ENCODE peak calls at places on chromosomes 5 and 9, in five cellular contexts. C is mucosa of descending colon, X is IMR-90, G is right atrium auricular region, B is lung. H is an unnamed sample. For H3K36me3, the result is how much of the 10 kb centered on the place peaks cover.

GRCh38 chr9:84397151-84397728 is 56.7 kb upstream of the SLC28A3 start:
- DNase-seq in B (peak), G (peak), X (peak), C (peak), H (peak)

GRCh38 chr9:134624827-134625181 is 16.8 kb upstream of the COL5A1 start:
- DNase-seq in X (peak), G (no peak), B (no peak), C (no peak), H (no peak)

GRCh38 chr5:123037104-123037418 is 536 bp upstream of the PPIC start:
- DNase-seq in G (peak), C (no peak), X (no peak), B (no peak), H (no peak)

GRCh38 chr5:71883745-71884103 is 164.6 kb downstream of the CARTPT start:
- DNase-seq in C (no peak), G (no peak), X (no peak), B (no peak), H (no peak)

GRCh38 chr9:126206099-126206498 is 120.5 kb upstream of the MVB12B start:
- DNase-seq in B (no peak), C (no peak), G (no peak), X (no peak), H (no peak)

GRCh38 chr5:141714542-141715303 is 32.7 kb upstream of the ARAP3 start:
- DNase-seq in G (no peak), X (no peak), B (no peak), C (no peak), H (no peak)

GRCh38 chr5:81794246-81794645 is 43.3 kb upstream of the SSBP2 start:
- DNase-seq in C (no peak), B (no peak), X (peak), G (no peak), H (no peak)

GRCh38 chr9:124251605-124252366 is 6.0 kb upstream of the NEK6 start:
- DNase-seq in G (no peak), C (no peak), X (peak), B (no peak), H (no peak)

GRCh38 chr9:99030082-99030481 is 74.8 kb upstream of the TGFBR1 start:
- DNase-seq in B (no peak), G (peak), C (no peak), X (peak), H (no peak)

GRCh38 chr9:93052791-93053540 is 5.5 kb upstream of the SUSD3 start:
- DNase-seq in C (no peak), X (no peak), G (no peak), B (no peak), H (no peak)

GRCh38 chr9:126499005-126499910 is 114.5 kb upstream of the LMX1B start:
- DNase-seq in G (no peak), X (peak), C (peak), B (peak), H (no peak)

GRCh38 chr5:1139366-1139765 is 27.5 kb upstream of the SLC12A7 start:
- DNase-seq in G (no peak), X (no peak), B (no peak), C (no peak), H (no peak)

GRCh38 chr5:67346611-67347010 is 150.0 kb upstream of the CD180 start:
- DNase-seq in X (no peak), C (no peak), B (no peak), G (no peak), H (no peak)

GRCh38 chr9:33785914-33786313 is 9.4 kb upstream of the PRSS3 start:
- DNase-seq in X (peak), C (no peak), G (no peak), B (no peak), H (no peak)

GRCh38 chr5:94968507-94969095 is 316.3 kb downstream of the MCTP1 start:
- DNase-seq in G (no peak), B (no peak), C (no peak), X (peak), H (peak)

GRCh38 chr9:1207681-1208080 is 157.5 kb downstream of the DMRT2 start:
- DNase-seq in X (peak), G (no peak), B (no peak), C (no peak), H (no peak)

GRCh38 chr9:89878003-89878411 is 273.2 kb downstream of the GADD45G start:
- DNase-seq in X (no peak), G (peak), C (no peak), B (no peak), H (no peak)

GRCh38 chr9:132410642-132411041 is 631 bp downstream of the CFAP77 start:
- DNase-seq in C (peak), G (no peak), X (no peak), B (no peak), H (no peak)

GRCh38 chr5:84783003-84783402 is 398.3 kb upstream of the EDIL3 start:
- DNase-seq in C (no peak), X (no peak), B (no peak), G (no peak), H (no peak)

GRCh38 chr9:76654575-76654974 is 109.7 kb upstream of the PCA3 start:
- DNase-seq in B (no peak), G (no peak), C (no peak), X (peak), H (no peak)

GRCh38 chr5:79845448-79846197 is 145.4 kb downstream of the MTX3 start:
- DNase-seq in G (peak), X (peak), C (no peak), B (no peak), H (no peak)

GRCh38 chr5:172623313-172623980 is 17.6 kb upstream of the NEURL1B start:
- DNase-seq in X (no peak), G (no peak), C (no peak), B (no peak), H (no peak)

GRCh38 chr5:71748360-71748759 is 29.3 kb downstream of the CARTPT start:
- DNase-seq in C (peak), B (no peak), X (no peak), G (no peak), H (no peak)

GRCh38 chr9:36597412-36598178 is 24.9 kb downstream of the MELK start:
- DNase-seq in G (no peak), X (peak), B (no peak), C (no peak), H (no peak)

GRCh38 chr5:32027717-32028321 is 146.3 kb downstream of the GOLPH3 start:
- DNase-seq in X (peak), G (peak), B (peak), C (no peak), H (peak)

GRCh38 chr5:75660678-75661465 is 49.6 kb downstream of the ANKDD1B start:
- DNase-seq in G (no peak), B (no peak), C (no peak), X (no peak), H (no peak)

GRCh38 chr5:42949348-42950090 is 90.6 kb downstream of the ANXA2R start:
- DNase-seq in B (peak), X (peak), C (peak), G (peak), H (peak)

GRCh38 chr9:127370651-127371648 is 26.0 kb upstream of the SLC2A8 start:
- DNase-seq in G (peak), X (no peak), B (no peak), C (no peak), H (no peak)

GRCh38 chr5:153480401-153480800 is 10.1 kb upstream of the GRIA1 start:
- DNase-seq in G (no peak), B (no peak), X (peak), C (no peak), H (no peak)

GRCh38 chr5:119393746-119394145 is 37.9 kb downstream of the TNFAIP8 start:
- DNase-seq in B (no peak), X (peak), G (no peak), C (no peak), H (no peak)

GRCh38 chr5:16884595-16884994 is 51.5 kb downstream of the MYO10 start:
- DNase-seq in G (no peak), C (no peak), X (no peak), B (no peak), H (no peak)

GRCh38 chr9:125626187-125626586 is 80.8 kb downstream of the MAPKAP1 start:
- DNase-seq in C (no peak), G (no peak), X (peak), B (no peak), H (no peak)

GRCh38 chr9:20243866-20244647 is 378.2 kb downstream of the MLLT3 start:
- DNase-seq in G (no peak), C (no peak), B (no peak), X (no peak), H (no peak)

GRCh38 chr9:96441798-96442445 is 8.0 kb upstream of the HABP4 start:
- DNase-seq in X (peak), B (no peak), C (no peak), G (no peak), H (no peak)
- TF ChIP-seq CTCF in X (peak), B (no peak), C (peak), G (peak), H (peak)

GRCh38 chr9:137748741-137749140 is 128.8 kb upstream of the CACNA1B start:
- DNase-seq in X (no peak), C (no peak), G (no peak), B (no peak), H (no peak)
- H3K36me3 ChIP-seq in X (under half), C (under half), G (under half), B (under half), H (under half)

GRCh38 chr5:77380636-77381035 is 111.5 kb downstream of the WDR41 start:
- DNase-seq in X (no peak), C (no peak), B (no peak), G (no peak), H (no peak)
- TF ChIP-seq CTCF in X (no peak), C (no peak), B (no peak), G (no peak), H (no peak)

DNA sequence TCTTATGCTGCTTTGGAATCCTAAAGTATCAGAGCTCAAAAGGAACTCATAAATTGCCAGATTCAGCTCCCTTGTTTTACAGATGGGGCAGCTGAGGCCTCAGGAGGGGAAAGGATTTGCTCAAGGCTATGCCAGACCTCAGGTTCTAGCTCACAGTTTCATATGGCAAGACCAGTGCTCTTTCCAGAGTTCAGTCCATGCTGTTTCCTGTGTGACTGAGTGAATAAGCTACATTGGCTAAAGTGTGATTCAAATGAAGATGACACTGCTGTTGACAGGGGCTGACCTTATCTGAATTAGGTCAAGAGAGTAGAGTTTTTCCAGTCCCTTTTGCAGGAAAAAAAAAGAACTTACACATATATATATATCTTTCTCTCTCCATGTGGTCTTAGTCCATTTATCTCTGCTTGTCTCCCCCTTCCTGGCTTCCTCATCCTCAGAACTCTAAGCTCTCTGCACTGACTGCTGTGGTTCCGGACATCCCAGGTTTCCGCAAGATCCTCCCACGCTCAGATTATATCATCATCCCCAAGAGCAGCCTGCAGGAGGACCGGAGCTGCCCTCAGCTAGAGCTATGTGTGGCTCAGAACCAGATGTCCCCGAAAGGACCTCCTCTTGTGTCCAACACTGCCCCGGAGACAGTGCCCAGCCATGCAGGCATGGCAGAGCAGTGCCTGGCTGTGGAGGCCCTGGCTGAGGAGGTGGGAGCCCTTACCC is 9.3 kb downstream of the HMGXB3 start:
- DNase-seq in B (no peak), G (no peak), C (no peak), X (no peak), H (no peak)
- H3K36me3 ChIP-seq in B (under half), G (half or more), C (under half), X (under half), H (half or more)

GRCh38 chr5:87410941-87411340 is 1.8 kb downstream of the CCNH start:
- DNase-seq in C (no peak), B (no peak), G (no peak), X (peak), H (no peak)

GRCh38 chr5:87411586-87412416 is 929 bp downstream of the CCNH start:
- DNase-seq in C (no peak), X (peak), B (no peak), G (peak), H (no peak)

GRCh38 chr5:87408219-87408618 is 4.5 kb downstream of the CCNH start:
- DNase-seq in X (no peak), C (no peak), G (no peak), B (no peak), H (no peak)

GRCh38 chr5:87413116-87413645 is 451 bp upstream of the CCNH start:
- DNase-seq in G (no peak), X (no peak), B (no peak), C (no peak), H (no peak)

DNA sequence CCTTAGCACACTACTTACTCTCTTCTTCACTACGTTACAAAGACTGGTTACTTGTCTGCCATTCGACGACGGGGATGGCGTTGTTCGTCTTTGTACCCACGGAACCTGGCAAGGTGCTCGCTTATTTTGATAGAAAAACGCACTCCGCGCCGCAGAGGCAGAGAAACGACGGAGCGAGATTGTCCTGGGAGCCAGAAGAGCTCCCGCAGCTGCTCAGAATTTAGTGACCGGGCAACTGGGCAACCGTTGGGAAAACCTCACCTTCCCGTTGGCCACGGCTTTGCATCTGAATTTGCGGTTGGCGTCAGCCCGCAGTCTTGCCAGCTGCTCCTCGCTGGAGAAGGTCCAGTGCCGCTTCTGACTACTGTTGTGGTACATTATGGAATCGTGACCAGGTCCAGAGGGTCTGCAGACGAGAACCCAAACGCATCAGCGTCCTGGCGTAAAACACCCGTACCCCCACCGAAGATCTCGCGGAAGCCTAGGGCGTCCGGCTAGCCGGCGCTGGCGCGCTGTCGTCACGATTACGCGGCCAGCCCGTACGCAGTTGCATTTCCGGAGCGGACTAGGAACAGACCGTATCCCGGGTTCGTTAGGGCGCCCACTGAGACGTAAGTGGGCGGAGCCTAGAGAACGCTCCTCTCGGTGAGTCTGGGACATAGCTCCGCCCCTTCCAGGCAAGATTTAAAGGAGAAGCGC is at the start of gene CCNH:
- DNase-seq in G (peak), C (peak), X (peak), B (peak), H (peak)
- TF ChIP-seq CTCF in G (no peak), C (no peak), X (no peak), B (no peak), H (no peak)

GRCh38 chr9:114035845-114036785 is 42.0 kb downstream of the AMBP start:
- DNase-seq in C (no peak), X (no peak), B (peak), G (peak), H (no peak)
- H3K36me3 ChIP-seq in C (under half), X (half or more), B (under half), G (under half), H (under half)

DNA sequence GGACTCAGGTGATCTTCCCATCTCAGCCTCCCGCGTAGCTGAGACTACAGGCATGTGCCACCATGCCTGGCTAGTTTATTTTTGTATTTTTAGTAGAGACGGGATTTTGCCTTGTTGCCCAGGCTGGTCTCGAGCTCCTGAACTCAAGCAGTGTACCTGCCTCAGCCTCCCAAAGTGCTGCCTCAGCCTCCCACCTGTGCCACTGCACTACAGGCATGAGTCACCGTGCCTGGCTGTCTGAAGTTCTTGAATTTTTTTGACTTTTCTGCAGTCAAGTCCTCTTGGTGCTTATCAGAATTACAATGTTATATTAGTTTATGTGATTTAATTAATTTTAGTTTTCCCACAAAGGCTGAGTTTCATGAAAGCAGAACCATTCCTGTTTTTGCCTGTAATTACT is 9.8 kb downstream of the SPIN1 start:
- DNase-seq in G (no peak), C (no peak), B (no peak), X (no peak), H (no peak)
- TF ChIP-seq CTCF in G (no peak), C (no peak), B (no peak), X (no peak), H (no peak)

H was measured in Panc1.